ENCODE peak calls at places on chromosomes 16 and 17, in five cellular contexts. One of them, this sample, is unnamed.

GRCh38 chr17:3697157-3697515 is 1.2 kb upstream of the P2RX5 start:
- DNase-seq in NCI-H1092: no peak
- DNase-seq in kidney glomerular epithelial cell: no peak
- DNase-seq in small intestine: no peak
- DNase-seq in RCC 7860: no peak
- DNase-seq in this sample: no peak

GRCh38 chr17:46821482-46822387 is 3.2 kb upstream of the WNT3 start:
- DNase-seq in NCI-H1092: no peak
- DNase-seq in kidney glomerular epithelial cell: no peak
- DNase-seq in small intestine: no peak
- DNase-seq in RCC 7860: no peak
- DNase-seq in this sample: no peak

GRCh38 chr17:9959377-9959981 is 54.4 kb upstream of the RCVRN start:
- DNase-seq in NCI-H1092: no peak
- DNase-seq in kidney glomerular epithelial cell: no peak
- DNase-seq in small intestine: no peak
- DNase-seq in RCC 7860: peak
- DNase-seq in this sample: no peak

GRCh38 chr16:22030087-22030812 is 22.3 kb downstream of the MOSMO start:
- DNase-seq in NCI-H1092: no peak
- DNase-seq in kidney glomerular epithelial cell: no peak
- DNase-seq in small intestine: peak
- DNase-seq in RCC 7860: no peak
- DNase-seq in this sample: no peak

GRCh38 chr17:35889818-35890773 is 9.9 kb upstream of the CCL5 start:
- DNase-seq in NCI-H1092: peak
- DNase-seq in kidney glomerular epithelial cell: peak
- DNase-seq in small intestine: no peak
- DNase-seq in RCC 7860: no peak
- DNase-seq in this sample: peak

GRCh38 chr16:56245197-56245596 is 53.9 kb downstream of the GNAO1 start:
- DNase-seq in NCI-H1092: no peak
- DNase-seq in kidney glomerular epithelial cell: no peak
- DNase-seq in small intestine: no peak
- DNase-seq in RCC 7860: no peak
- DNase-seq in this sample: no peak

GRCh38 chr16:47196457-47196856 is 52.7 kb upstream of the NETO2 start:
- DNase-seq in NCI-H1092: peak
- DNase-seq in kidney glomerular epithelial cell: no peak
- DNase-seq in small intestine: no peak
- DNase-seq in RCC 7860: no peak
- DNase-seq in this sample: no peak

GRCh38 chr17:58991718-58992331 is 114.9 kb downstream of the TRIM37 start:
- DNase-seq in NCI-H1092: no peak
- DNase-seq in kidney glomerular epithelial cell: peak
- DNase-seq in small intestine: peak
- DNase-seq in RCC 7860: peak
- DNase-seq in this sample: no peak

GRCh38 chr17:17613708-17614114 is 22.2 kb upstream of the PEMT start:
- DNase-seq in NCI-H1092: peak
- DNase-seq in kidney glomerular epithelial cell: peak
- DNase-seq in small intestine: peak
- DNase-seq in RCC 7860: peak
- DNase-seq in this sample: peak

GRCh38 chr17:42982266-42982665 is 1.9 kb downstream of the RUNDC1 start:
- DNase-seq in NCI-H1092: no peak
- DNase-seq in kidney glomerular epithelial cell: no peak
- DNase-seq in small intestine: no peak
- DNase-seq in RCC 7860: no peak
- DNase-seq in this sample: no peak

GRCh38 chr17:76734080-76734840 is 2.9 kb downstream of the SRSF2 start:
- DNase-seq in NCI-H1092: no peak
- DNase-seq in kidney glomerular epithelial cell: no peak
- DNase-seq in small intestine: peak
- DNase-seq in RCC 7860: no peak
- DNase-seq in this sample: no peak

GRCh38 chr17:58091024-58091567 is 7.9 kb downstream of the DYNLL2 start:
- DNase-seq in NCI-H1092: no peak
- DNase-seq in kidney glomerular epithelial cell: no peak
- DNase-seq in small intestine: no peak
- DNase-seq in RCC 7860: no peak
- DNase-seq in this sample: no peak

GRCh38 chr17:44547625-44548297 is 9.5 kb upstream of the FZD2 start:
- DNase-seq in NCI-H1092: no peak
- DNase-seq in kidney glomerular epithelial cell: no peak
- DNase-seq in small intestine: no peak
- DNase-seq in RCC 7860: no peak
- DNase-seq in this sample: no peak

GRCh38 chr17:74271902-74272563 is 2.0 kb upstream of the DNAI2 start:
- DNase-seq in NCI-H1092: no peak
- DNase-seq in kidney glomerular epithelial cell: no peak
- DNase-seq in small intestine: no peak
- DNase-seq in RCC 7860: no peak
- DNase-seq in this sample: no peak

GRCh38 chr17:28346746-28347246 is 10.5 kb downstream of the POLDIP2 start:
- DNase-seq in NCI-H1092: no peak
- DNase-seq in kidney glomerular epithelial cell: no peak
- DNase-seq in small intestine: peak
- DNase-seq in RCC 7860: no peak
- DNase-seq in this sample: no peak

GRCh38 chr17:58576679-58577367 is 62.4 kb upstream of the MTMR4 start:
- DNase-seq in NCI-H1092: no peak
- DNase-seq in kidney glomerular epithelial cell: no peak
- DNase-seq in small intestine: no peak
- DNase-seq in RCC 7860: no peak
- DNase-seq in this sample: no peak

GRCh38 chr16:55039042-55039441 is 108.4 kb downstream of the IRX5 start:
- DNase-seq in NCI-H1092: no peak
- DNase-seq in kidney glomerular epithelial cell: no peak
- DNase-seq in small intestine: no peak
- DNase-seq in RCC 7860: no peak
- DNase-seq in this sample: no peak

GRCh38 chr17:8413938-8414337 is 16.3 kb upstream of the RNF222 start:
- DNase-seq in NCI-H1092: no peak
- DNase-seq in kidney glomerular epithelial cell: no peak
- DNase-seq in small intestine: no peak
- DNase-seq in RCC 7860: no peak
- DNase-seq in this sample: no peak

GRCh38 chr17:78600181-78600651 is 23.0 kb upstream of the DNAH17 start:
- DNase-seq in NCI-H1092: peak
- DNase-seq in kidney glomerular epithelial cell: no peak
- DNase-seq in small intestine: no peak
- DNase-seq in RCC 7860: peak
- DNase-seq in this sample: no peak

GRCh38 chr16:89004209-89004831 is 27.3 kb upstream of the CBFA2T3 start:
- DNase-seq in NCI-H1092: no peak
- DNase-seq in kidney glomerular epithelial cell: no peak
- DNase-seq in small intestine: peak
- DNase-seq in RCC 7860: no peak
- DNase-seq in this sample: no peak

GRCh38 chr17:77247609-77248008 is 106.8 kb downstream of the SEC14L1 start:
- DNase-seq in NCI-H1092: no peak
- DNase-seq in kidney glomerular epithelial cell: no peak
- DNase-seq in small intestine: no peak
- DNase-seq in RCC 7860: no peak
- DNase-seq in this sample: no peak

GRCh38 chr16:71214771-71215381 is 15.6 kb downstream of the HYDIN start:
- DNase-seq in NCI-H1092: no peak
- DNase-seq in kidney glomerular epithelial cell: peak
- DNase-seq in small intestine: peak
- DNase-seq in RCC 7860: no peak
- DNase-seq in this sample: peak